ENCODE peak calls at places on chromosomes 5 and 9, in ten cellular contexts. One of them, this sample, is unnamed.

GRCh38 chr9:115378758-115379157 is 260.8 kb upstream of the TNC start:
- DNase-seq in T-helper 17 cell: no peak
- DNase-seq in effector memory CD4-positive, alpha-beta T cell: no peak
- DNase-seq in EL: no peak
- DNase-seq in stimulated activated CD8-positive, alpha-beta memory T cell treated with anti-CD3 and anti-CD28 coated beads, Interleukin-4, amount 100 ng/mL, for 1 hour: no peak
- DNase-seq in RWPE1: no peak
- DNase-seq in cardiac fibroblast: no peak
- DNase-seq in HCT116: no peak
- DNase-seq in hypothalamus: no peak
- DNase-seq in endodermal cell: no peak
- DNase-seq in this sample: no peak

GRCh38 chr9:75239176-75239575 is 150.9 kb downstream of the OSTF1 start:
- DNase-seq in EL: peak
- DNase-seq in stimulated activated CD8-positive, alpha-beta memory T cell treated with anti-CD3 and anti-CD28 coated beads, Interleukin-4, amount 100 ng/mL, for 1 hour: no peak
- DNase-seq in cardiac fibroblast: peak
- DNase-seq in endodermal cell: no peak
- DNase-seq in T-helper 17 cell: no peak
- DNase-seq in RWPE1: no peak
- DNase-seq in hypothalamus: no peak
- DNase-seq in effector memory CD4-positive, alpha-beta T cell: no peak
- DNase-seq in HCT116: no peak
- DNase-seq in this sample: peak

GRCh38 chr9:91354846-91355245 is 6.9 kb downstream of the AUH start:
- DNase-seq in EL: no peak
- DNase-seq in HCT116: no peak
- DNase-seq in endodermal cell: no peak
- DNase-seq in RWPE1: no peak
- DNase-seq in T-helper 17 cell: no peak
- DNase-seq in hypothalamus: no peak
- DNase-seq in cardiac fibroblast: no peak
- DNase-seq in effector memory CD4-positive, alpha-beta T cell: no peak
- DNase-seq in stimulated activated CD8-positive, alpha-beta memory T cell treated with anti-CD3 and anti-CD28 coated beads, Interleukin-4, amount 100 ng/mL, for 1 hour: no peak
- DNase-seq in this sample: no peak

GRCh38 chr9:89010056-89010455 is 18.8 kb downstream of the S1PR3 start:
- DNase-seq in stimulated activated CD8-positive, alpha-beta memory T cell treated with anti-CD3 and anti-CD28 coated beads, Interleukin-4, amount 100 ng/mL, for 1 hour: no peak
- DNase-seq in HCT116: no peak
- DNase-seq in cardiac fibroblast: no peak
- DNase-seq in RWPE1: no peak
- DNase-seq in effector memory CD4-positive, alpha-beta T cell: no peak
- DNase-seq in T-helper 17 cell: no peak
- DNase-seq in endodermal cell: no peak
- DNase-seq in EL: no peak
- DNase-seq in hypothalamus: no peak
- DNase-seq in this sample: no peak

GRCh38 chr5:120388016-120388781 is 75.9 kb upstream of the PRR16 start:
- DNase-seq in endodermal cell: no peak
- DNase-seq in RWPE1: peak
- DNase-seq in effector memory CD4-positive, alpha-beta T cell: no peak
- DNase-seq in stimulated activated CD8-positive, alpha-beta memory T cell treated with anti-CD3 and anti-CD28 coated beads, Interleukin-4, amount 100 ng/mL, for 1 hour: no peak
- DNase-seq in EL: peak
- DNase-seq in cardiac fibroblast: peak
- DNase-seq in HCT116: no peak
- DNase-seq in T-helper 17 cell: no peak
- DNase-seq in hypothalamus: no peak
- DNase-seq in this sample: peak

GRCh38 chr9:121692606-121693505 is 41.4 kb downstream of the DAB2IP start:
- DNase-seq in hypothalamus: no peak
- DNase-seq in T-helper 17 cell: no peak
- DNase-seq in endodermal cell: peak
- DNase-seq in RWPE1: peak
- DNase-seq in cardiac fibroblast: peak
- DNase-seq in HCT116: peak
- DNase-seq in EL: peak
- DNase-seq in stimulated activated CD8-positive, alpha-beta memory T cell treated with anti-CD3 and anti-CD28 coated beads, Interleukin-4, amount 100 ng/mL, for 1 hour: no peak
- DNase-seq in effector memory CD4-positive, alpha-beta T cell: no peak
- DNase-seq in this sample: peak

GRCh38 chr9:97703437-97704326 is 6.5 kb upstream of the XPA start:
- DNase-seq in hypothalamus: no peak
- DNase-seq in stimulated activated CD8-positive, alpha-beta memory T cell treated with anti-CD3 and anti-CD28 coated beads, Interleukin-4, amount 100 ng/mL, for 1 hour: no peak
- DNase-seq in RWPE1: peak
- DNase-seq in HCT116: peak
- DNase-seq in cardiac fibroblast: peak
- DNase-seq in EL: peak
- DNase-seq in endodermal cell: no peak
- DNase-seq in T-helper 17 cell: no peak
- DNase-seq in effector memory CD4-positive, alpha-beta T cell: peak
- DNase-seq in this sample: peak

GRCh38 chr5:171498166-171498565 is 78.7 kb downstream of the FGF18 start:
- DNase-seq in EL: no peak
- DNase-seq in HCT116: no peak
- DNase-seq in effector memory CD4-positive, alpha-beta T cell: no peak
- DNase-seq in RWPE1: no peak
- DNase-seq in endodermal cell: no peak
- DNase-seq in stimulated activated CD8-positive, alpha-beta memory T cell treated with anti-CD3 and anti-CD28 coated beads, Interleukin-4, amount 100 ng/mL, for 1 hour: no peak
- DNase-seq in cardiac fibroblast: no peak
- DNase-seq in T-helper 17 cell: no peak
- DNase-seq in hypothalamus: no peak
- DNase-seq in this sample: no peak

GRCh38 chr5:132468665-132469379 is 21.8 kb downstream of the IRF1 start:
- DNase-seq in hypothalamus: no peak
- DNase-seq in T-helper 17 cell: peak
- DNase-seq in stimulated activated CD8-positive, alpha-beta memory T cell treated with anti-CD3 and anti-CD28 coated beads, Interleukin-4, amount 100 ng/mL, for 1 hour: no peak
- DNase-seq in effector memory CD4-positive, alpha-beta T cell: no peak
- DNase-seq in cardiac fibroblast: peak
- DNase-seq in HCT116: no peak
- DNase-seq in EL: no peak
- DNase-seq in endodermal cell: no peak
- DNase-seq in RWPE1: no peak
- DNase-seq in this sample: no peak

GRCh38 chr5:168342151-168342825 is 50.8 kb downstream of the WWC1 start:
- DNase-seq in RWPE1: no peak
- DNase-seq in hypothalamus: no peak
- DNase-seq in stimulated activated CD8-positive, alpha-beta memory T cell treated with anti-CD3 and anti-CD28 coated beads, Interleukin-4, amount 100 ng/mL, for 1 hour: no peak
- DNase-seq in effector memory CD4-positive, alpha-beta T cell: no peak
- DNase-seq in HCT116: no peak
- DNase-seq in T-helper 17 cell: no peak
- DNase-seq in cardiac fibroblast: no peak
- DNase-seq in endodermal cell: no peak
- DNase-seq in EL: peak
- DNase-seq in this sample: peak

GRCh38 chr9:131960805-131961495 is 118.7 kb downstream of the MED27 start:
- DNase-seq in HCT116: no peak
- DNase-seq in cardiac fibroblast: no peak
- DNase-seq in endodermal cell: no peak
- DNase-seq in stimulated activated CD8-positive, alpha-beta memory T cell treated with anti-CD3 and anti-CD28 coated beads, Interleukin-4, amount 100 ng/mL, for 1 hour: no peak
- DNase-seq in T-helper 17 cell: no peak
- DNase-seq in RWPE1: peak
- DNase-seq in EL: no peak
- DNase-seq in hypothalamus: no peak
- DNase-seq in effector memory CD4-positive, alpha-beta T cell: no peak
- DNase-seq in this sample: peak

GRCh38 chr5:173745123-173745522 is 128.7 kb upstream of the BOD1 start:
- DNase-seq in effector memory CD4-positive, alpha-beta T cell: no peak
- DNase-seq in HCT116: no peak
- DNase-seq in T-helper 17 cell: no peak
- DNase-seq in endodermal cell: no peak
- DNase-seq in RWPE1: no peak
- DNase-seq in cardiac fibroblast: no peak
- DNase-seq in hypothalamus: no peak
- DNase-seq in stimulated activated CD8-positive, alpha-beta memory T cell treated with anti-CD3 and anti-CD28 coated beads, Interleukin-4, amount 100 ng/mL, for 1 hour: no peak
- DNase-seq in EL: no peak
- DNase-seq in this sample: no peak

GRCh38 chr9:133842174-133842573 is 104.0 kb upstream of the SARDH start:
- DNase-seq in RWPE1: no peak
- DNase-seq in hypothalamus: no peak
- DNase-seq in cardiac fibroblast: no peak
- DNase-seq in HCT116: no peak
- DNase-seq in endodermal cell: no peak
- DNase-seq in stimulated activated CD8-positive, alpha-beta memory T cell treated with anti-CD3 and anti-CD28 coated beads, Interleukin-4, amount 100 ng/mL, for 1 hour: no peak
- DNase-seq in effector memory CD4-positive, alpha-beta T cell: no peak
- DNase-seq in EL: no peak
- DNase-seq in T-helper 17 cell: no peak
- DNase-seq in this sample: no peak

GRCh38 chr9:121499427-121500164 is at the start of gene GGTA1:
- DNase-seq in T-helper 17 cell: no peak
- DNase-seq in cardiac fibroblast: peak
- DNase-seq in hypothalamus: no peak
- DNase-seq in RWPE1: peak
- DNase-seq in stimulated activated CD8-positive, alpha-beta memory T cell treated with anti-CD3 and anti-CD28 coated beads, Interleukin-4, amount 100 ng/mL, for 1 hour: no peak
- DNase-seq in effector memory CD4-positive, alpha-beta T cell: no peak
- DNase-seq in EL: peak
- DNase-seq in HCT116: no peak
- DNase-seq in endodermal cell: peak
- DNase-seq in this sample: peak

GRCh38 chr5:177505075-177505474 is 4.6 kb downstream of the DOK3 start:
- DNase-seq in T-helper 17 cell: no peak
- DNase-seq in RWPE1: no peak
- DNase-seq in EL: no peak
- DNase-seq in cardiac fibroblast: no peak
- DNase-seq in effector memory CD4-positive, alpha-beta T cell: no peak
- DNase-seq in stimulated activated CD8-positive, alpha-beta memory T cell treated with anti-CD3 and anti-CD28 coated beads, Interleukin-4, amount 100 ng/mL, for 1 hour: no peak
- DNase-seq in HCT116: no peak
- DNase-seq in hypothalamus: no peak
- DNase-seq in endodermal cell: no peak
- DNase-seq in this sample: no peak

GRCh38 chr5:135468541-135468940 is 16.4 kb upstream of the TIFAB start:
- DNase-seq in hypothalamus: no peak
- DNase-seq in endodermal cell: no peak
- DNase-seq in RWPE1: no peak
- DNase-seq in cardiac fibroblast: no peak
- DNase-seq in HCT116: no peak
- DNase-seq in effector memory CD4-positive, alpha-beta T cell: no peak
- DNase-seq in T-helper 17 cell: no peak
- DNase-seq in stimulated activated CD8-positive, alpha-beta memory T cell treated with anti-CD3 and anti-CD28 coated beads, Interleukin-4, amount 100 ng/mL, for 1 hour: no peak
- DNase-seq in EL: no peak
- DNase-seq in this sample: no peak

GRCh38 chr9:4620881-4621555 is 41.1 kb upstream of the PLPP6 start:
- DNase-seq in hypothalamus: no peak
- DNase-seq in effector memory CD4-positive, alpha-beta T cell: no peak
- DNase-seq in stimulated activated CD8-positive, alpha-beta memory T cell treated with anti-CD3 and anti-CD28 coated beads, Interleukin-4, amount 100 ng/mL, for 1 hour: no peak
- DNase-seq in HCT116: no peak
- DNase-seq in EL: peak
- DNase-seq in cardiac fibroblast: peak
- DNase-seq in T-helper 17 cell: no peak
- DNase-seq in endodermal cell: no peak
- DNase-seq in RWPE1: no peak
- DNase-seq in this sample: peak

GRCh38 chr9:30058463-30058862 is 2326.0 kb upstream of the ACO1 start:
- DNase-seq in cardiac fibroblast: no peak
- DNase-seq in HCT116: no peak
- DNase-seq in stimulated activated CD8-positive, alpha-beta memory T cell treated with anti-CD3 and anti-CD28 coated beads, Interleukin-4, amount 100 ng/mL, for 1 hour: no peak
- DNase-seq in EL: no peak
- DNase-seq in hypothalamus: no peak
- DNase-seq in effector memory CD4-positive, alpha-beta T cell: no peak
- DNase-seq in endodermal cell: no peak
- DNase-seq in T-helper 17 cell: no peak
- DNase-seq in RWPE1: no peak
- DNase-seq in this sample: no peak

GRCh38 chr9:129284607-129285291 is 106.7 kb upstream of the IER5L start:
- DNase-seq in endodermal cell: peak
- DNase-seq in T-helper 17 cell: no peak
- DNase-seq in hypothalamus: no peak
- DNase-seq in effector memory CD4-positive, alpha-beta T cell: no peak
- DNase-seq in stimulated activated CD8-positive, alpha-beta memory T cell treated with anti-CD3 and anti-CD28 coated beads, Interleukin-4, amount 100 ng/mL, for 1 hour: no peak
- DNase-seq in HCT116: no peak
- DNase-seq in EL: no peak
- DNase-seq in RWPE1: no peak
- DNase-seq in cardiac fibroblast: no peak
- DNase-seq in this sample: no peak

GRCh38 chr9:129987047-129987446 is 55.9 kb downstream of the FNBP1 start:
- DNase-seq in EL: no peak
- DNase-seq in RWPE1: no peak
- DNase-seq in cardiac fibroblast: no peak
- DNase-seq in endodermal cell: no peak
- DNase-seq in effector memory CD4-positive, alpha-beta T cell: no peak
- DNase-seq in HCT116: no peak
- DNase-seq in T-helper 17 cell: no peak
- DNase-seq in hypothalamus: no peak
- DNase-seq in stimulated activated CD8-positive, alpha-beta memory T cell treated with anti-CD3 and anti-CD28 coated beads, Interleukin-4, amount 100 ng/mL, for 1 hour: no peak
- DNase-seq in this sample: no peak

GRCh38 chr9:38046669-38047300 is 22.2 kb downstream of the SHB start:
- DNase-seq in T-helper 17 cell: no peak
- DNase-seq in cardiac fibroblast: peak
- DNase-seq in EL: peak
- DNase-seq in endodermal cell: no peak
- DNase-seq in RWPE1: peak
- DNase-seq in stimulated activated CD8-positive, alpha-beta memory T cell treated with anti-CD3 and anti-CD28 coated beads, Interleukin-4, amount 100 ng/mL, for 1 hour: no peak
- DNase-seq in HCT116: peak
- DNase-seq in effector memory CD4-positive, alpha-beta T cell: no peak
- DNase-seq in hypothalamus: no peak
- DNase-seq in this sample: peak

GRCh38 chr9:90726215-90726614 is 75.4 kb upstream of the SYK start:
- DNase-seq in stimulated activated CD8-positive, alpha-beta memory T cell treated with anti-CD3 and anti-CD28 coated beads, Interleukin-4, amount 100 ng/mL, for 1 hour: no peak
- DNase-seq in hypothalamus: no peak
- DNase-seq in effector memory CD4-positive, alpha-beta T cell: no peak
- DNase-seq in endodermal cell: peak
- DNase-seq in T-helper 17 cell: no peak
- DNase-seq in cardiac fibroblast: no peak
- DNase-seq in EL: no peak
- DNase-seq in HCT116: no peak
- DNase-seq in RWPE1: no peak
- DNase-seq in this sample: no peak

GRCh38 chr5:96175090-96175489 is 213.4 kb upstream of the ELL2 start:
- DNase-seq in effector memory CD4-positive, alpha-beta T cell: no peak
- DNase-seq in RWPE1: peak
- DNase-seq in endodermal cell: no peak
- DNase-seq in hypothalamus: no peak
- DNase-seq in stimulated activated CD8-positive, alpha-beta memory T cell treated with anti-CD3 and anti-CD28 coated beads, Interleukin-4, amount 100 ng/mL, for 1 hour: no peak
- DNase-seq in HCT116: peak
- DNase-seq in T-helper 17 cell: no peak
- DNase-seq in cardiac fibroblast: peak
- DNase-seq in EL: peak
- DNase-seq in this sample: peak

GRCh38 chr5:54083851-54084250 is 226.5 kb downstream of the ARL15 start:
- DNase-seq in effector memory CD4-positive, alpha-beta T cell: no peak
- DNase-seq in HCT116: no peak
- DNase-seq in cardiac fibroblast: peak
- DNase-seq in hypothalamus: no peak
- DNase-seq in EL: peak
- DNase-seq in endodermal cell: no peak
- DNase-seq in stimulated activated CD8-positive, alpha-beta memory T cell treated with anti-CD3 and anti-CD28 coated beads, Interleukin-4, amount 100 ng/mL, for 1 hour: no peak
- DNase-seq in RWPE1: no peak
- DNase-seq in T-helper 17 cell: no peak
- DNase-seq in this sample: peak

GRCh38 chr5:175809531-175810121 is 61.8 kb upstream of the CPLX2 start:
- DNase-seq in HCT116: peak
- DNase-seq in cardiac fibroblast: peak
- DNase-seq in T-helper 17 cell: no peak
- DNase-seq in RWPE1: peak
- DNase-seq in endodermal cell: peak
- DNase-seq in hypothalamus: no peak
- DNase-seq in stimulated activated CD8-positive, alpha-beta memory T cell treated with anti-CD3 and anti-CD28 coated beads, Interleukin-4, amount 100 ng/mL, for 1 hour: no peak
- DNase-seq in effector memory CD4-positive, alpha-beta T cell: no peak
- DNase-seq in EL: peak
- DNase-seq in this sample: peak

GRCh38 chr9:91611582-91611981 is 187.9 kb upstream of the NFIL3 start:
- DNase-seq in effector memory CD4-positive, alpha-beta T cell: no peak
- DNase-seq in RWPE1: no peak
- DNase-seq in endodermal cell: no peak
- DNase-seq in cardiac fibroblast: no peak
- DNase-seq in HCT116: no peak
- DNase-seq in T-helper 17 cell: no peak
- DNase-seq in stimulated activated CD8-positive, alpha-beta memory T cell treated with anti-CD3 and anti-CD28 coated beads, Interleukin-4, amount 100 ng/mL, for 1 hour: no peak
- DNase-seq in hypothalamus: no peak
- DNase-seq in EL: no peak
- DNase-seq in this sample: no peak

GRCh38 chr5:34915139-34915855 is at the start of the genes BRIX1 and RAD1:
- DNase-seq in T-helper 17 cell: peak
- DNase-seq in RWPE1: peak
- DNase-seq in hypothalamus: peak
- DNase-seq in effector memory CD4-positive, alpha-beta T cell: peak
- DNase-seq in HCT116: peak
- DNase-seq in EL: peak
- DNase-seq in endodermal cell: peak
- DNase-seq in stimulated activated CD8-positive, alpha-beta memory T cell treated with anti-CD3 and anti-CD28 coated beads, Interleukin-4, amount 100 ng/mL, for 1 hour: peak
- DNase-seq in cardiac fibroblast: peak
- DNase-seq in this sample: peak

GRCh38 chr5:133816791-133817190 is 151.6 kb downstream of the C5orf15 start:
- DNase-seq in effector memory CD4-positive, alpha-beta T cell: no peak
- DNase-seq in HCT116: no peak
- DNase-seq in T-helper 17 cell: no peak
- DNase-seq in EL: no peak
- DNase-seq in RWPE1: no peak
- DNase-seq in endodermal cell: no peak
- DNase-seq in hypothalamus: no peak
- DNase-seq in stimulated activated CD8-positive, alpha-beta memory T cell treated with anti-CD3 and anti-CD28 coated beads, Interleukin-4, amount 100 ng/mL, for 1 hour: no peak
- DNase-seq in cardiac fibroblast: no peak
- DNase-seq in this sample: no peak